ENCODE peak calls at places on chromosomes 16 and 17, in seven cellular contexts. I is endothelial cell; M is AG08395; P is tibial artery; K is HFFc6; S is stimulated activated CD8-positive, alpha-beta memory T cell treated with anti-CD3 and anti-CD28 coated beads, Interleukin-15, amount 100 ng/mL, for 1 hour; D is stimulated activated CD4-positive, alpha-beta T cell treated with anti-CD3 and anti-CD28 coated beads, Interleukin-12 subunit alpha, Interleukin-12 subunit beta, amount 100 ng/mL, for 4 hours. W is an unnamed sample.

GRCh38 chr17:37743875-37744632 is 805 bp downstream of the HNF1B start:
- DNase-seq in I (peak), M (no peak), P (no peak), K (no peak), S (no peak), D (no peak), W (no peak)

GRCh38 chr16:9092282-9092962 is 978 bp downstream of the HAPSTR1 start:
- DNase-seq in I (peak), M (no peak), P (peak), K (no peak), S (no peak), D (peak), W (peak)

GRCh38 chr17:21214777-21215541 is 998 bp upstream of the TMEM11 start:
- DNase-seq in I (peak), M (peak), P (peak), K (no peak), S (no peak), D (no peak), W (no peak)

GRCh38 chr17:74212262-74212912 is 984 bp upstream of the TTYH2 start:
- DNase-seq in I (no peak), M (no peak), P (no peak), K (no peak), S (no peak), D (no peak), W (no peak)

GRCh38 chr17:59443106-59443505 is 111.7 kb downstream of the YPEL2 start:
- DNase-seq in I (no peak), M (no peak), P (no peak), K (no peak), S (no peak), D (no peak), W (no peak)

GRCh38 chr17:39618252-39618913 is 8.4 kb upstream of the PPP1R1B start:
- DNase-seq in I (no peak), M (peak), P (no peak), K (no peak), S (no peak), D (no peak), W (no peak)

GRCh38 chr16:17476414-17477259 is 5.9 kb upstream of the XYLT1 start:
- DNase-seq in I (peak), M (peak), P (no peak), K (peak), S (no peak), D (no peak), W (peak)

GRCh38 chr16:30604316-30604947 is 5.8 kb downstream of the ZNF689 start:
- DNase-seq in I (no peak), M (no peak), P (no peak), K (no peak), S (no peak), D (no peak), W (no peak)